ENCODE peak calls at places on chromosome 1, in eight cellular contexts. D is ACHN; W is HT-29; Y is fibroblast of mammary gland; T is LHCN-M2; H is AG20443; Z is AG04450; V is stimulated activated CD4-positive, alpha-beta T cell treated with anti-CD3 and anti-CD28 coated beads, Interleukin-15, amount 100 ng/mL, for 24 hours. S is an unnamed sample.

GRCh38 chr1:240618946-240619345 is 7.0 kb upstream of the GREM2 start:
- DNase-seq in D (no peak), W (no peak), Y (no peak), T (no peak), H (no peak), Z (no peak), V (no peak), S (no peak)

GRCh38 chr1:65613884-65614283 is 178.8 kb upstream of the PDE4B start:
- DNase-seq in D (no peak), W (no peak), Y (no peak), T (no peak), H (no peak), Z (no peak), V (no peak), S (no peak)

GRCh38 chr1:231236131-231236571 is 4.9 kb upstream of the GNPAT start:
- DNase-seq in D (no peak), W (peak; percentile 73), Y (peak; percentile 70), T (peak; percentile 92), H (no peak), Z (no peak), V (no peak), S (no peak)

GRCh38 chr1:222697858-222698257 is 14.4 kb downstream of the AIDA start:
- DNase-seq in D (no peak), W (no peak), Y (peak; percentile 48), T (peak; percentile 11), H (peak; percentile 67), Z (no peak), V (no peak), S (no peak)

GRCh38 chr1:15577691-15578090 is 7.2 kb downstream of the AGMAT start:
- DNase-seq in D (no peak), W (no peak), Y (no peak), T (no peak), H (no peak), Z (no peak), V (no peak), S (no peak)

GRCh38 chr1:87329756-87330200 is 1.1 kb downstream of the LMO4 start:
- DNase-seq in D (no peak), W (no peak), Y (peak; percentile 35), T (peak; percentile 18), H (no peak), Z (no peak), V (no peak), S (no peak)

GRCh38 chr1:231839999-231840398 is 213.4 kb downstream of the DISC1 start:
- DNase-seq in D (peak; percentile 54), W (no peak), Y (no peak), T (no peak), H (no peak), Z (no peak), V (no peak), S (no peak)

GRCh38 chr1:114083186-114083585 is 70.5 kb downstream of the SYT6 start:
- DNase-seq in D (no peak), W (no peak), Y (no peak), T (no peak), H (no peak), Z (no peak), V (no peak), S (no peak)

GRCh38 chr1:236761397-236762132 is 33.5 kb upstream of the MTR start:
- DNase-seq in D (no peak), W (no peak), Y (no peak), T (no peak), H (no peak), Z (no peak), V (no peak), S (no peak)

GRCh38 chr1:234260578-234260977 is 112.7 kb upstream of the COA6 start:
- DNase-seq in D (no peak), W (no peak), Y (no peak), T (no peak), H (no peak), Z (no peak), V (peak; percentile 52), S (no peak)

GRCh38 chr1:17155257-17155895 is 36.1 kb upstream of the PADI2 start:
- DNase-seq in D (peak; percentile 13), W (no peak), Y (no peak), T (no peak), H (no peak), Z (no peak), V (no peak), S (no peak)

GRCh38 chr1:110190282-110190929 is 19.7 kb upstream of the KCNC4 start:
- DNase-seq in D (no peak), W (no peak), Y (no peak), T (peak; percentile 25), H (no peak), Z (no peak), V (no peak), S (no peak)

GRCh38 chr1:20376880-20377494 is 86.3 kb downstream of the VWA5B1 start:
- DNase-seq in D (peak; percentile 31), W (peak; percentile 62), Y (peak; percentile 52), T (peak; percentile 39), H (peak; percentile 83), Z (no peak), V (peak; percentile 75), S (peak; percentile 68)

GRCh38 chr1:165815725-165816124 is 11.7 kb upstream of the UCK2 start:
- DNase-seq in D (peak; percentile 9), W (no peak), Y (no peak), T (peak; percentile 18), H (peak; percentile 35), Z (no peak), V (no peak), S (no peak)

GRCh38 chr1:17451731-17452130 is 12.3 kb upstream of the RCC2 start:
- DNase-seq in D (no peak), W (no peak), Y (no peak), T (peak; percentile 19), H (no peak), Z (no peak), V (no peak), S (no peak)

GRCh38 chr1:223748773-223749733 is 36.7 kb downstream of the CAPN2 start:
- DNase-seq in D (peak; percentile 35), W (peak; percentile 74), Y (peak; percentile 50), T (no peak), H (peak; percentile 85), Z (no peak), V (peak; percentile 72), S (peak; percentile 44)

GRCh38 chr1:88001460-88001859 is 672.8 kb downstream of the LMO4 start:
- DNase-seq in D (peak; percentile 40), W (peak; percentile 26), Y (peak; percentile 54), T (peak; percentile 67), H (peak; percentile 55), Z (peak; percentile 4), V (no peak), S (no peak)

GRCh38 chr1:204356997-204357396 is 2.7 kb downstream of the PLEKHA6 start:
- DNase-seq in D (no peak), W (no peak), Y (peak; percentile 39), T (no peak), H (peak; percentile 47), Z (no peak), V (no peak), S (no peak)

GRCh38 chr1:43796111-43796581 is 88.8 kb downstream of the ST3GAL3 start:
- DNase-seq in D (no peak), W (no peak), Y (peak; percentile 64), T (peak; percentile 52), H (peak; percentile 71), Z (no peak), V (no peak), S (no peak)

GRCh38 chr1:183432548-183432875 is 14.3 kb upstream of the NMNAT2 start:
- DNase-seq in D (no peak), W (peak; percentile 53), Y (peak; percentile 2), T (peak; percentile 35), H (peak; percentile 11), Z (no peak), V (no peak), S (no peak)

GRCh38 chr1:153627797-153628626 is at the start of gene S100A1:
- DNase-seq in D (peak; percentile 15), W (no peak), Y (no peak), T (no peak), H (no peak), Z (no peak), V (no peak), S (no peak)

S was measured in Calu3.